ENCODE peak calls at places on chromosomes 3 and 15, in nine cellular contexts. One of them, this sample, is unnamed. For H3K4me1, the result is how much of the 10 kb centered on the place peaks cover.

GRCh38 chr15:83283813-83284562 is 476 bp downstream of the BNC1 start:
- DNase-seq in H1: no peak
- DNase-seq in Panc1: no peak
- DNase-seq in transverse colon: no peak
- DNase-seq in GM23338: peak
- DNase-seq in K562: no peak
- DNase-seq in sigmoid colon: no peak
- DNase-seq in prostate gland: no peak
- DNase-seq in stomach: no peak
- DNase-seq in this sample: no peak

GRCh38 chr15:44593042-44593736 is 56.2 kb downstream of the EIF3J start:
- DNase-seq in stomach: no peak
- DNase-seq in GM23338: no peak
- DNase-seq in transverse colon: no peak
- DNase-seq in Panc1: no peak
- DNase-seq in K562: no peak
- DNase-seq in prostate gland: no peak
- DNase-seq in H1: no peak
- DNase-seq in sigmoid colon: no peak
- DNase-seq in this sample: no peak

GRCh38 chr3:97647441-97647840 is 117.1 kb upstream of the ARL6 start:
- DNase-seq in GM23338: no peak
- DNase-seq in K562: no peak
- DNase-seq in prostate gland: no peak
- DNase-seq in sigmoid colon: no peak
- DNase-seq in H1: no peak
- DNase-seq in stomach: no peak
- DNase-seq in Panc1: no peak
- DNase-seq in transverse colon: no peak
- DNase-seq in this sample: no peak

GRCh38 chr15:39624806-39625205 is 43.9 kb downstream of the THBS1 start:
- DNase-seq in stomach: peak
- DNase-seq in transverse colon: peak
- DNase-seq in prostate gland: no peak
- DNase-seq in sigmoid colon: peak
- DNase-seq in H1: no peak
- DNase-seq in GM23338: no peak
- DNase-seq in Panc1: peak
- DNase-seq in K562: no peak
- DNase-seq in this sample: peak

GRCh38 chr15:51731549-51732267 is 5.7 kb downstream of the LYSMD2 start:
- DNase-seq in Panc1: no peak
- DNase-seq in GM23338: peak
- DNase-seq in sigmoid colon: no peak
- DNase-seq in stomach: peak
- DNase-seq in H1: no peak
- DNase-seq in prostate gland: no peak
- DNase-seq in K562: no peak
- DNase-seq in transverse colon: peak
- DNase-seq in this sample: no peak

GRCh38 chr3:72571638-72572114 is 276.6 kb downstream of the SHQ1 start:
- DNase-seq in sigmoid colon: no peak
- DNase-seq in H1: no peak
- DNase-seq in transverse colon: no peak
- DNase-seq in prostate gland: no peak
- DNase-seq in GM23338: no peak
- DNase-seq in stomach: no peak
- DNase-seq in Panc1: no peak
- DNase-seq in K562: no peak
- DNase-seq in this sample: no peak

GRCh38 chr15:48781481-48782081 is 29.3 kb downstream of the CEP152 start:
- DNase-seq in stomach: no peak
- DNase-seq in transverse colon: no peak
- DNase-seq in Panc1: no peak
- DNase-seq in H1: no peak
- DNase-seq in K562: no peak
- DNase-seq in GM23338: no peak
- DNase-seq in prostate gland: no peak
- DNase-seq in sigmoid colon: no peak
- DNase-seq in this sample: no peak

GRCh38 chr3:55873523-55874254 is 386.6 kb upstream of the WNT5A start:
- DNase-seq in H1: no peak
- DNase-seq in sigmoid colon: no peak
- DNase-seq in GM23338: no peak
- DNase-seq in Panc1: peak
- DNase-seq in stomach: no peak
- DNase-seq in prostate gland: no peak
- DNase-seq in transverse colon: no peak
- DNase-seq in K562: no peak
- DNase-seq in this sample: no peak

GRCh38 chr15:71752604-71753289 is 57.6 kb upstream of the NR2E3 start:
- DNase-seq in Panc1: peak
- DNase-seq in prostate gland: peak
- DNase-seq in transverse colon: peak
- DNase-seq in stomach: no peak
- DNase-seq in GM23338: peak
- DNase-seq in K562: no peak
- DNase-seq in H1: no peak
- DNase-seq in sigmoid colon: no peak
- DNase-seq in this sample: no peak

GRCh38 chr3:49602049-49602554 is 47.8 kb downstream of the BSN start:
- DNase-seq in prostate gland: no peak
- DNase-seq in Panc1: no peak
- DNase-seq in GM23338: no peak
- DNase-seq in H1: no peak
- DNase-seq in transverse colon: no peak
- DNase-seq in stomach: no peak
- DNase-seq in K562: no peak
- DNase-seq in sigmoid colon: no peak
- DNase-seq in this sample: no peak

GRCh38 chr3:126961191-126961790 is 21.6 kb upstream of the PLXNA1 start:
- DNase-seq in transverse colon: peak
- DNase-seq in stomach: no peak
- DNase-seq in Panc1: no peak
- DNase-seq in K562: peak
- DNase-seq in GM23338: no peak
- DNase-seq in sigmoid colon: peak
- DNase-seq in prostate gland: peak
- DNase-seq in H1: no peak
- DNase-seq in this sample: peak

DNA sequence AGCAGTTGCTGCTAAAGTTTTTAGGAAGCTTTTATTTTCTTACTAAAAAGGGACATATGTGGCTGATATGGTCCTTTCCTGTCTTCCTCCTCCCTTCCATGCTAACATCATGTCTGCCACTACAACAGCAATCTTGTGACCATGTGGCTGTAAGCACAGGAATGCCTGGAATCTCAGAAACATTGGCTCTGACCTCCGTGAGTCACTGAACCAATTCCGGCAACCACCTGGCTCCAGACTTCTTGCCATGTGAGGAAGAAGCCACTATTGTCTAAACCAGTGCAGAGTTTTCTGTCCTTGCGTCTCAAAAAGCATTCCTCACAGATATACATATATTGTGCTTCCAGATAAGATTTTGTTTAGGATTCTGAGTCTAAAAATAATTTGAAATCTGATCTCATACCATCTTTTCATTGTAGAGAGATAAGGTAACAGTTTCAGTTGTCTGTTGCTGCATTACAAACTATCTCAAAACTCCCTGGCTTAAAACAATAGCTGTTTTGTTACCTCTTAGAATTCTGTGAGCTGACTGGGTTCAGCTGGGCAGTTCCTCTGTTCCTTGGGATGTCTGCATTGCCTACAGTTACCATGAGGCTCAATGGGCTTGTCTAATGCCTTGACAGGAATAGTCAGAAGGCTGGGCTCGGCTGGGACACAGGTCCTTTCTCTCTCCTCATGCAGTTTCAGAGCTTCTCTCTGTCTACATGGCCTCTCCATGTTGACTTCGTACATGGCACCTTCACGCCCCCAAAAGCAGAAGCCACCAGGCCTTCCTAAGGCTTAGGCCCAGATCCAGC is 77.3 kb upstream of the MAGI1 start:
- DNase-seq in stomach: peak
- DNase-seq in H1: peak
- DNase-seq in transverse colon: no peak
- DNase-seq in prostate gland: peak
- DNase-seq in GM23338: peak
- DNase-seq in Panc1: no peak
- DNase-seq in K562: no peak
- DNase-seq in sigmoid colon: peak
- DNase-seq in this sample: no peak
- TF ChIP-seq POLR2AphosphoS5 in stomach: peak
- TF ChIP-seq POLR2AphosphoS5 in H1: no peak
- TF ChIP-seq POLR2AphosphoS5 in transverse colon: no peak
- TF ChIP-seq POLR2AphosphoS5 in prostate gland: peak
- TF ChIP-seq POLR2AphosphoS5 in GM23338: no peak
- TF ChIP-seq POLR2AphosphoS5 in Panc1: no peak
- TF ChIP-seq POLR2AphosphoS5 in K562: no peak
- TF ChIP-seq POLR2AphosphoS5 in sigmoid colon: no peak
- TF ChIP-seq POLR2AphosphoS5 in this sample: no peak

GRCh38 chr15:34365073-34365825 is 1.7 kb downstream of the LPCAT4 start:
- DNase-seq in Panc1: no peak
- DNase-seq in stomach: no peak
- DNase-seq in K562: no peak
- DNase-seq in GM23338: peak
- DNase-seq in sigmoid colon: no peak
- DNase-seq in transverse colon: no peak
- DNase-seq in H1: no peak
- DNase-seq in prostate gland: no peak
- DNase-seq in this sample: no peak
- H3K4me3 ChIP-seq in Panc1: no peak
- H3K4me3 ChIP-seq in stomach: peak
- H3K4me3 ChIP-seq in K562: no peak
- H3K4me3 ChIP-seq in GM23338: peak
- H3K4me3 ChIP-seq in sigmoid colon: peak
- H3K4me3 ChIP-seq in transverse colon: peak
- H3K4me3 ChIP-seq in H1: peak
- H3K4me3 ChIP-seq in prostate gland: no peak
- H3K4me3 ChIP-seq in this sample: peak

GRCh38 chr15:37108725-37109124 is 8.4 kb upstream of the MEIS2 start:
- DNase-seq in stomach: no peak
- DNase-seq in sigmoid colon: no peak
- DNase-seq in prostate gland: no peak
- DNase-seq in K562: no peak
- DNase-seq in GM23338: no peak
- DNase-seq in transverse colon: no peak
- DNase-seq in H1: no peak
- DNase-seq in Panc1: no peak
- DNase-seq in this sample: no peak
- H3K4me1 ChIP-seq in stomach: under half
- H3K4me1 ChIP-seq in sigmoid colon: under half
- H3K4me1 ChIP-seq in prostate gland: under half
- H3K4me1 ChIP-seq in K562: under half
- H3K4me1 ChIP-seq in GM23338: half or more
- H3K4me1 ChIP-seq in transverse colon: under half
- H3K4me1 ChIP-seq in H1: under half
- H3K4me1 ChIP-seq in Panc1: under half
- H3K4me1 ChIP-seq in this sample: under half

GRCh38 chr3:20142517-20142916 is 43.5 kb downstream of the SGO1 start:
- DNase-seq in K562: no peak
- DNase-seq in stomach: no peak
- DNase-seq in transverse colon: no peak
- DNase-seq in Panc1: no peak
- DNase-seq in GM23338: no peak
- DNase-seq in sigmoid colon: no peak
- DNase-seq in H1: no peak
- DNase-seq in prostate gland: no peak
- DNase-seq in this sample: no peak

GRCh38 chr3:20140881-20141280 is 45.1 kb downstream of the SGO1 start:
- DNase-seq in transverse colon: no peak
- DNase-seq in stomach: no peak
- DNase-seq in K562: no peak
- DNase-seq in prostate gland: no peak
- DNase-seq in sigmoid colon: no peak
- DNase-seq in Panc1: no peak
- DNase-seq in GM23338: no peak
- DNase-seq in H1: no peak
- DNase-seq in this sample: no peak

GRCh38 chr3:20143519-20143918 is 42.5 kb downstream of the SGO1 start:
- DNase-seq in prostate gland: no peak
- DNase-seq in sigmoid colon: no peak
- DNase-seq in transverse colon: no peak
- DNase-seq in stomach: no peak
- DNase-seq in Panc1: no peak
- DNase-seq in K562: no peak
- DNase-seq in GM23338: no peak
- DNase-seq in H1: no peak
- DNase-seq in this sample: no peak

GRCh38 chr3:20141306-20141705 is 44.7 kb downstream of the SGO1 start:
- DNase-seq in transverse colon: no peak
- DNase-seq in GM23338: no peak
- DNase-seq in stomach: no peak
- DNase-seq in H1: no peak
- DNase-seq in K562: no peak
- DNase-seq in Panc1: no peak
- DNase-seq in sigmoid colon: no peak
- DNase-seq in prostate gland: no peak
- DNase-seq in this sample: no peak

DNA sequence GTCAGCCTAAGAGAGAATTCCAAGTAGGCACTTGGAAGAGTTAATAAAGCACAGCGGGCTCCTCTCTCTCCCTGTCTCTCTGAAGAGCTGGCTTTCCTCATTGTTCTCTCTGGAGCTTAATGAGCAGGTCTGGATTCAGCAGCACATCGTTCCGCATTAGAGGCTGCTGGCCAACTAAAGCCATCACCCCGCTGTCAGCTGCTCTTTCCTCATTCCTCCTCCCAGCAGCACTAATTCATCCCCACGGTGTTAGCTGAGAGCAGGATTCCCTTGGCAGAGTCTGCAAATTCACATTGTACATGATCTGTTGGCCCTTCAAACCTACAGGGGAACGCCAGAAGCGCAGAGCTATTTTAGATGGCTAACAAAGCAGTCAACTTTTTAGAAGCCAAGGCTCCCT is 44.2 kb downstream of the SGO1 start:
- DNase-seq in Panc1: no peak
- DNase-seq in GM23338: peak
- DNase-seq in H1: no peak
- DNase-seq in prostate gland: peak
- DNase-seq in transverse colon: no peak
- DNase-seq in stomach: no peak
- DNase-seq in K562: no peak
- DNase-seq in sigmoid colon: peak
- DNase-seq in this sample: no peak
- TF ChIP-seq POLR2AphosphoS5 in Panc1: no peak
- TF ChIP-seq POLR2AphosphoS5 in GM23338: no peak
- TF ChIP-seq POLR2AphosphoS5 in H1: no peak
- TF ChIP-seq POLR2AphosphoS5 in prostate gland: peak
- TF ChIP-seq POLR2AphosphoS5 in transverse colon: no peak
- TF ChIP-seq POLR2AphosphoS5 in stomach: no peak
- TF ChIP-seq POLR2AphosphoS5 in K562: no peak
- TF ChIP-seq POLR2AphosphoS5 in sigmoid colon: peak
- TF ChIP-seq POLR2AphosphoS5 in this sample: no peak

This sample was measured in spleen.